ENCODE peak calls at places on chromosomes 16 and 17, in six cellular contexts. Z is stimulated activated CD8-positive, alpha-beta memory T cell treated with anti-CD3 and anti-CD28 coated beads, Interleukin-2, amount 100 ng/mL, for 48 hours; U is NCI-H1417; I is activated CD4-positive, alpha-beta T cell treated with anti-CD3 and anti-CD28 coated beads, Interleukin-2, amount 10 ng/mL, durations not matched to agents 7 days and 5 days; Q is gastrocnemius medialis; R is H54. O is an unnamed sample.

GRCh38 chr16:22641030-22641671 is 130.5 kb downstream of the NPIPB5 start:
- DNase-seq in Q (no peak), R (peak; percentile 4), I (peak; percentile 26), Z (no peak), U (no peak), O (no peak)

GRCh38 chr17:64608571-64608981 is 53.5 kb downstream of the SMURF2 start:
- DNase-seq in R (no peak), Q (no peak), U (no peak), Z (no peak), I (no peak), O (no peak)

GRCh38 chr17:18117533-18117932 is 9.0 kb downstream of the MYO15A start:
- DNase-seq in I (no peak), U (no peak), R (no peak), Z (no peak), Q (no peak), O (no peak)

GRCh38 chr17:66652840-66653507 is 181.9 kb upstream of the CACNG5 start:
- DNase-seq in U (no peak), R (no peak), I (no peak), Q (no peak), Z (no peak), O (no peak)

GRCh38 chr16:67967956-67968439 is 439 bp downstream of the SLC12A4 start:
- DNase-seq in Q (no peak), Z (no peak), R (peak; percentile 35), U (no peak), I (peak; percentile 30), O (no peak)

GRCh38 chr16:87076331-87076949 is 240.8 kb downstream of the C16orf95 start:
- DNase-seq in Q (no peak), U (no peak), R (no peak), Z (no peak), I (no peak), O (no peak)

GRCh38 chr16:2214721-2214970 is at the start of gene PGP:
- DNase-seq in Z (no peak), I (no peak), R (no peak), Q (no peak), U (no peak), O (no peak)

GRCh38 chr16:87628940-87629339 is 26.6 kb downstream of the JPH3 start:
- DNase-seq in I (no peak), Z (no peak), Q (no peak), R (no peak), U (peak; percentile 14), O (no peak)

GRCh38 chr16:72094266-72094610 is 591 bp downstream of the DHX38 start:
- DNase-seq in I (no peak), R (no peak), U (no peak), Z (peak; percentile 7), Q (no peak), O (no peak)

GRCh38 chr16:4736546-4736945 is 2.2 kb downstream of the DNAAF8 start:
- DNase-seq in Z (no peak), I (no peak), Q (no peak), R (no peak), U (no peak), O (no peak)

GRCh38 chr17:22505660-22506059 is 813.3 kb downstream of the KCNJ18 start:
- DNase-seq in I (no peak), U (no peak), Z (no peak), R (no peak), Q (no peak), O (no peak)

GRCh38 chr16:60217787-60218186 is 1483.7 kb upstream of the GOT2 start:
- DNase-seq in Z (no peak), I (no peak), Q (no peak), R (no peak), U (no peak), O (no peak)

GRCh38 chr17:77435272-77436057 is 294.7 kb downstream of the SEC14L1 start:
- DNase-seq in Z (no peak), R (no peak), Q (no peak), U (no peak), I (peak; percentile 55), O (no peak)

GRCh38 chr17:78622491-78623265 is 45.5 kb upstream of the DNAH17 start:
- DNase-seq in Z (no peak), R (no peak), Q (no peak), I (no peak), U (no peak), O (no peak)

GRCh38 chr16:74297296-74297665 is 667 bp downstream of the PSMD7 start:
- DNase-seq in Z (peak; percentile 10), Q (peak; percentile 28), I (peak; percentile 48), U (peak; percentile 45), R (no peak), O (no peak)

GRCh38 chr17:33469911-33470310 is 176.8 kb upstream of the ASIC2 start:
- DNase-seq in I (no peak), Q (no peak), Z (no peak), R (no peak), U (no peak), O (no peak)

GRCh38 chr16:85888405-85889331 is 10.3 kb upstream of the IRF8 start:
- DNase-seq in Q (no peak), I (no peak), Z (no peak), U (no peak), R (peak; percentile 72), O (no peak)

GRCh38 chr16:77387810-77388209 is 47.0 kb downstream of the ADAMTS18 start:
- DNase-seq in Z (no peak), R (no peak), I (no peak), Q (no peak), U (peak; percentile 24), O (no peak)

GRCh38 chr17:45868276-45868675 is 23.6 kb downstream of the SPPL2C start:
- DNase-seq in U (no peak), Q (no peak), R (no peak), Z (no peak), I (no peak), O (no peak)

GRCh38 chr17:21370430-21370829 is 5.7 kb upstream of the KCNJ12 start:
- DNase-seq in Q (peak; percentile 34), Z (no peak), R (no peak), U (peak; percentile 58), I (no peak), O (no peak)

GRCh38 chr17:29561541-29562517 is 5.0 kb downstream of the ABHD15 start:
- DNase-seq in I (no peak), U (no peak), Q (peak; percentile 27), R (no peak), Z (no peak), O (no peak)

GRCh38 chr17:17934796-17935195 is 37.4 kb downstream of the TOM1L2 start:
- DNase-seq in I (no peak), Z (no peak), R (no peak), U (no peak), Q (no peak), O (no peak)

GRCh38 chr16:10162981-10163380 is 19.2 kb downstream of the GRIN2A start:
- DNase-seq in Q (no peak), U (no peak), I (no peak), R (no peak), Z (no peak), O (no peak)

GRCh38 chr16:50744911-50745310 is 3.0 kb downstream of the CYLD start:
- DNase-seq in U (no peak), Z (no peak), Q (no peak), I (no peak), R (peak; percentile 28), O (no peak)

GRCh38 chr17:58271532-58271931 is 9.2 kb downstream of the MPO start:
- DNase-seq in R (no peak), U (no peak), Q (no peak), I (no peak), Z (no peak), O (no peak)

GRCh38 chr17:1800240-1800639 is 29.5 kb downstream of the SMYD4 start:
- DNase-seq in Q (peak; percentile 82), U (no peak), I (no peak), R (no peak), Z (no peak), O (no peak)

GRCh38 chr17:8153550-8153956 is 1.3 kb upstream of the PER1 start:
- DNase-seq in I (no peak), R (peak; percentile 66), U (peak; percentile 8), Z (no peak), Q (peak; percentile 86), O (no peak)

GRCh38 chr16:86203557-86204275 is 304.8 kb downstream of the IRF8 start:
- DNase-seq in R (no peak), I (no peak), Z (no peak), Q (no peak), U (no peak), O (no peak)

GRCh38 chr17:42797067-42798007 is 1.2 kb downstream of the COA3 start:
- DNase-seq in Q (no peak), Z (no peak), I (no peak), R (no peak), U (no peak), O (no peak)

GRCh38 chr16:22161999-22162657 is at the start of gene SDR42E2:
- DNase-seq in U (peak; percentile 55), I (peak; percentile 29), R (no peak), Z (peak; percentile 14), Q (no peak), O (no peak)

GRCh38 chr16:71681360-71681759 is 43.1 kb downstream of the PHLPP2 start:
- DNase-seq in R (no peak), U (no peak), Q (no peak), Z (no peak), I (no peak), O (no peak)

GRCh38 chr16:85583491-85584181 is 29.5 kb upstream of the GSE1 start:
- DNase-seq in I (no peak), Z (no peak), U (peak; percentile 96), Q (no peak), R (no peak), O (peak; percentile 37)